ENCODE peak calls at places on chromosome 18, in five cellular contexts. G is HepG2, J is endothelial cell, H is GM20000, V is choroid plexus epithelial cell. B is an unnamed sample.

GRCh38 chr18:28792404-28793103 is 615.6 kb upstream of the CDH2 start:
- DNase-seq in G (no peak), J (no peak), H (no peak), V (no peak), B (no peak)

GRCh38 chr18:3451166-3451988 is 1.4 kb downstream of the TGIF1 start:
- DNase-seq in G (peak), J (peak), H (peak), V (peak), B (peak)

GRCh38 chr18:70418551-70419311 is 129.9 kb downstream of the SOCS6 start:
- DNase-seq in G (no peak), J (no peak), H (peak), V (no peak), B (no peak)

GRCh38 chr18:36757081-36757480 is 71.7 kb downstream of the TPGS2 start:
- DNase-seq in G (peak), J (peak), H (peak), V (peak), B (no peak)

GRCh38 chr18:45505497-45506206 is 109.6 kb upstream of the SLC14A2 start:
- DNase-seq in G (no peak), J (no peak), H (no peak), V (peak), B (no peak)

GRCh38 chr18:74899554-74899953 is 301.9 kb downstream of the ZNF407 start:
- DNase-seq in G (no peak), J (no peak), H (no peak), V (peak), B (no peak)

GRCh38 chr18:49243391-49243790 is 217.1 kb downstream of the DYM start:
- DNase-seq in G (no peak), J (no peak), H (no peak), V (peak), B (no peak)

GRCh38 chr18:45111507-45111858 is 430.8 kb downstream of the SETBP1 start:
- DNase-seq in G (no peak), J (no peak), H (no peak), V (no peak), B (no peak)

GRCh38 chr18:63098014-63098981 is 221.3 kb downstream of the BCL2 start:
- DNase-seq in G (no peak), J (peak), H (peak), V (no peak), B (peak)

GRCh38 chr18:62486290-62486964 is 36.4 kb upstream of the ZCCHC2 start:
- DNase-seq in G (peak), J (no peak), H (no peak), V (peak), B (no peak)

GRCh38 chr18:55547705-55548056 is 40.3 kb downstream of the TCF4 start:
- DNase-seq in G (no peak), J (no peak), H (no peak), V (no peak), B (no peak)

GRCh38 chr18:39635966-39636365 is 2070.4 kb upstream of the CELF4 start:
- DNase-seq in G (no peak), J (no peak), H (no peak), V (peak), B (no peak)

GRCh38 chr18:48918156-48918555 is 32.6 kb downstream of the SMAD7 start:
- DNase-seq in G (no peak), J (no peak), H (no peak), V (no peak), B (no peak)

GRCh38 chr18:76496200-76496890 is 1.3 kb upstream of the ZNF516 start:
- DNase-seq in G (peak), J (peak), H (peak), V (peak), B (peak)

GRCh38 chr18:52340466-52341378 is 725 bp downstream of the DCC start:
- DNase-seq in G (no peak), J (no peak), H (no peak), V (peak), B (no peak)

GRCh38 chr18:24104486-24104885 is 34.4 kb upstream of the CABYR start:
- DNase-seq in G (no peak), J (no peak), H (no peak), V (no peak), B (no peak)

GRCh38 chr18:54043484-54044256 is 180.8 kb downstream of the MBD2 start:
- DNase-seq in G (no peak), J (no peak), H (no peak), V (peak), B (no peak)
- TF ChIP-seq CTCF in G (no peak), J (no peak), H (no peak), V (peak), B (no peak)

GRCh38 chr18:655445-655844 is 2.0 kb upstream of the TYMS start:
- DNase-seq in G (no peak), J (no peak), H (no peak), V (no peak), B (no peak)

GRCh38 chr18:659597-659996 is 2.1 kb downstream of the TYMS start:
- DNase-seq in G (no peak), J (no peak), H (no peak), V (no peak), B (no peak)

GRCh38 chr18:658947-659533 is 1.6 kb downstream of the TYMS start:
- DNase-seq in G (no peak), J (no peak), H (no peak), V (no peak), B (no peak)

GRCh38 chr18:657998-658946 is 819 bp downstream of the TYMS start:
- DNase-seq in G (peak), J (peak), H (peak), V (peak), B (peak)

DNA sequence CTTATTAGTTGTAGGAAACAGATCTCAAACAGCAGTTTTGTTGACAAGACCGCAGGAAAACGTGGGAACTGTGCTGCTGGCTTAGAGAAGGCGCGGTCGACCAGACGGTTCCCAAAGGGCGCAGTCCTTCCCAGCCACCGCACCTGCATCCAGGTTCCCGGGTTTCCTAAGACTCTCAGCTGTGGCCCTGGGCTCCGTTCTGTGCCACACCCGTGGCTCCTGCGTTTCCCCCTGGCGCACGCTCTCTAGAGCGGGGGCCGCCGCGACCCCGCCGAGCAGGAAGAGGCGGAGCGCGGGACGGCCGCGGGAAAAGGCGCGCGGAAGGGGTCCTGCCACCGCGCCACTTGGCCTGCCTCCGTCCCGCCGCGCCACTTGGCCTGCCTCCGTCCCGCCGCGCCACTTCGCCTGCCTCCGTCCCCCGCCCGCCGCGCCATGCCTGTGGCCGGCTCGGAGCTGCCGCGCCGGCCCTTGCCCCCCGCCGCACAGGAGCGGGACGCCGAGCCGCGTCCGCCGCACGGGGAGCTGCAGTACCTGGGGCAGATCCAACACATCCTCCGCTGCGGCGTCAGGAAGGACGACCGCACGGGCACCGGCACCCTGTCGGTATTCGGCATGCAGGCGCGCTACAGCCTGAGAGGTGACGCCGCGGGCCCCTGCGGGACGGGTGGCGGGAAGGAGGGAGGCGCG is at the start of gene TYMS:
- DNase-seq in G (peak), J (peak), H (peak), V (peak), B (peak)
- TF ChIP-seq CTCF in G (no peak), J (no peak), H (no peak), V (no peak), B (no peak)

GRCh38 chr18:50287441-50288347 is at the start of gene CXXC1:
- DNase-seq in G (peak), J (peak), H (peak), V (peak), B (peak)
- TF ChIP-seq CTCF in G (peak), J (peak), H (no peak), V (peak), B (peak)

GRCh38 chr18:34821669-34822210 is 111.6 kb downstream of the DTNA start:
- DNase-seq in G (peak), J (no peak), H (no peak), V (peak), B (no peak)
- TF ChIP-seq CTCF in G (no peak), J (no peak), H (no peak), V (peak), B (no peak)